ENCODE peak calls at places on chromosomes 13 and 19, in seven cellular contexts. One of them, this sample, is unnamed.
A peak's percentile ranks its signal among the peaks of the same experiment; 100 is the strongest.

GRCh38 chr13:42832341-42833153 is 51.2 kb downstream of the FAM216B start:
- DNase-seq in heart right ventricle: peak; percentile 28
- DNase-seq in psoas muscle: no peak
- DNase-seq in astrocyte of the cerebellum: peak; percentile 91
- DNase-seq in CD8-positive, alpha-beta T cell: no peak
- DNase-seq in foreskin fibroblast: peak; percentile 95
- DNase-seq in GM23338: no peak
- DNase-seq in this sample: peak; percentile 80

GRCh38 chr13:34826432-34826831 is 115.6 kb upstream of the NBEA start:
- DNase-seq in heart right ventricle: no peak
- DNase-seq in psoas muscle: no peak
- DNase-seq in astrocyte of the cerebellum: no peak
- DNase-seq in CD8-positive, alpha-beta T cell: no peak
- DNase-seq in foreskin fibroblast: no peak
- DNase-seq in GM23338: no peak
- DNase-seq in this sample: no peak

GRCh38 chr13:95296326-95296939 is 4.8 kb downstream of the ABCC4 start:
- DNase-seq in heart right ventricle: peak; percentile 38
- DNase-seq in psoas muscle: peak; percentile 42
- DNase-seq in astrocyte of the cerebellum: no peak
- DNase-seq in CD8-positive, alpha-beta T cell: no peak
- DNase-seq in foreskin fibroblast: peak; percentile 44
- DNase-seq in GM23338: peak; percentile 80
- DNase-seq in this sample: no peak

GRCh38 chr13:104327217-104327616 is 1261.0 kb upstream of the SLC10A2 start:
- DNase-seq in heart right ventricle: no peak
- DNase-seq in psoas muscle: no peak
- DNase-seq in astrocyte of the cerebellum: no peak
- DNase-seq in CD8-positive, alpha-beta T cell: no peak
- DNase-seq in foreskin fibroblast: no peak
- DNase-seq in GM23338: no peak
- DNase-seq in this sample: no peak

GRCh38 chr19:55369651-55370304 is 485 bp downstream of the IL11 start:
- DNase-seq in heart right ventricle: no peak
- DNase-seq in psoas muscle: no peak
- DNase-seq in astrocyte of the cerebellum: no peak
- DNase-seq in CD8-positive, alpha-beta T cell: peak; percentile 37
- DNase-seq in foreskin fibroblast: peak; percentile 91
- DNase-seq in GM23338: peak; percentile 94
- DNase-seq in this sample: no peak

GRCh38 chr19:927707-928401 is 2.0 kb downstream of the ARID3A start:
- DNase-seq in heart right ventricle: no peak
- DNase-seq in psoas muscle: no peak
- DNase-seq in astrocyte of the cerebellum: no peak
- DNase-seq in CD8-positive, alpha-beta T cell: no peak
- DNase-seq in foreskin fibroblast: peak; percentile 62
- DNase-seq in GM23338: peak; percentile 54
- DNase-seq in this sample: no peak

GRCh38 chr19:51257471-51257870 is 6.6 kb downstream of the SIGLECL1 start:
- DNase-seq in heart right ventricle: no peak
- DNase-seq in psoas muscle: no peak
- DNase-seq in astrocyte of the cerebellum: no peak
- DNase-seq in CD8-positive, alpha-beta T cell: no peak
- DNase-seq in foreskin fibroblast: no peak
- DNase-seq in GM23338: no peak
- DNase-seq in this sample: no peak

GRCh38 chr19:28208745-28209144 is 1004.2 kb downstream of the UQCRFS1 start:
- DNase-seq in heart right ventricle: no peak
- DNase-seq in psoas muscle: no peak
- DNase-seq in astrocyte of the cerebellum: no peak
- DNase-seq in CD8-positive, alpha-beta T cell: no peak
- DNase-seq in foreskin fibroblast: no peak
- DNase-seq in GM23338: peak; percentile 8
- DNase-seq in this sample: no peak

GRCh38 chr19:50830266-50831025 is 2.9 kb downstream of the KLK15 start:
- DNase-seq in heart right ventricle: no peak
- DNase-seq in psoas muscle: no peak
- DNase-seq in astrocyte of the cerebellum: no peak
- DNase-seq in CD8-positive, alpha-beta T cell: no peak
- DNase-seq in foreskin fibroblast: no peak
- DNase-seq in GM23338: no peak
- DNase-seq in this sample: no peak

GRCh38 chr19:35240322-35240721 is 8.5 kb upstream of the LSR start:
- DNase-seq in heart right ventricle: no peak
- DNase-seq in psoas muscle: no peak
- DNase-seq in astrocyte of the cerebellum: no peak
- DNase-seq in CD8-positive, alpha-beta T cell: peak; percentile 57
- DNase-seq in foreskin fibroblast: no peak
- DNase-seq in GM23338: no peak
- DNase-seq in this sample: no peak

GRCh38 chr13:108383676-108384075 is 114.2 kb downstream of the TNFSF13B start:
- DNase-seq in heart right ventricle: no peak
- DNase-seq in psoas muscle: no peak
- DNase-seq in astrocyte of the cerebellum: no peak
- DNase-seq in CD8-positive, alpha-beta T cell: no peak
- DNase-seq in foreskin fibroblast: no peak
- DNase-seq in GM23338: no peak
- DNase-seq in this sample: no peak

GRCh38 chr19:17266589-17266974 is 661 bp upstream of the BABAM1 start:
- DNase-seq in heart right ventricle: no peak
- DNase-seq in psoas muscle: no peak
- DNase-seq in astrocyte of the cerebellum: no peak
- DNase-seq in CD8-positive, alpha-beta T cell: no peak
- DNase-seq in foreskin fibroblast: no peak
- DNase-seq in GM23338: peak; percentile 38
- DNase-seq in this sample: no peak

GRCh38 chr19:46609511-46610412 is 8.6 kb downstream of the CALM3 start:
- DNase-seq in heart right ventricle: no peak
- DNase-seq in psoas muscle: no peak
- DNase-seq in astrocyte of the cerebellum: no peak
- DNase-seq in CD8-positive, alpha-beta T cell: no peak
- DNase-seq in foreskin fibroblast: no peak
- DNase-seq in GM23338: no peak
- DNase-seq in this sample: no peak

GRCh38 chr13:94390881-94391280 is 88.6 kb downstream of the DCT start:
- DNase-seq in heart right ventricle: no peak
- DNase-seq in psoas muscle: no peak
- DNase-seq in astrocyte of the cerebellum: peak; percentile 26
- DNase-seq in CD8-positive, alpha-beta T cell: no peak
- DNase-seq in foreskin fibroblast: no peak
- DNase-seq in GM23338: no peak
- DNase-seq in this sample: no peak

GRCh38 chr19:2246801-2247361 is 2.2 kb upstream of the AMH start:
- DNase-seq in heart right ventricle: peak; percentile 51
- DNase-seq in psoas muscle: peak; percentile 73
- DNase-seq in astrocyte of the cerebellum: no peak
- DNase-seq in CD8-positive, alpha-beta T cell: no peak
- DNase-seq in foreskin fibroblast: peak; percentile 82
- DNase-seq in GM23338: no peak
- DNase-seq in this sample: no peak

GRCh38 chr19:18470787-18471186 is 32.9 kb upstream of the ISYNA1 start:
- DNase-seq in heart right ventricle: no peak
- DNase-seq in psoas muscle: no peak
- DNase-seq in astrocyte of the cerebellum: no peak
- DNase-seq in CD8-positive, alpha-beta T cell: no peak
- DNase-seq in foreskin fibroblast: no peak
- DNase-seq in GM23338: no peak
- DNase-seq in this sample: no peak

GRCh38 chr19:4695224-4695731 is 25.1 kb upstream of the MYDGF start:
- DNase-seq in heart right ventricle: no peak
- DNase-seq in psoas muscle: peak; percentile 87
- DNase-seq in astrocyte of the cerebellum: no peak
- DNase-seq in CD8-positive, alpha-beta T cell: no peak
- DNase-seq in foreskin fibroblast: no peak
- DNase-seq in GM23338: no peak
- DNase-seq in this sample: no peak

GRCh38 chr19:14440049-14440448 is 6.9 kb downstream of the PKN1 start:
- DNase-seq in heart right ventricle: peak; percentile 72
- DNase-seq in psoas muscle: peak; percentile 71
- DNase-seq in astrocyte of the cerebellum: no peak
- DNase-seq in CD8-positive, alpha-beta T cell: peak; percentile 81
- DNase-seq in foreskin fibroblast: peak; percentile 52
- DNase-seq in GM23338: peak; percentile 35
- DNase-seq in this sample: no peak

GRCh38 chr13:40024962-40025714 is 369.7 kb downstream of the COG6 start:
- DNase-seq in heart right ventricle: no peak
- DNase-seq in psoas muscle: no peak
- DNase-seq in astrocyte of the cerebellum: no peak
- DNase-seq in CD8-positive, alpha-beta T cell: no peak
- DNase-seq in foreskin fibroblast: peak; percentile 6
- DNase-seq in GM23338: no peak
- DNase-seq in this sample: no peak

GRCh38 chr19:1847684-1848398 is 442 bp downstream of the REXO1 start:
- DNase-seq in heart right ventricle: no peak
- DNase-seq in psoas muscle: peak; percentile 40
- DNase-seq in astrocyte of the cerebellum: no peak
- DNase-seq in CD8-positive, alpha-beta T cell: no peak
- DNase-seq in foreskin fibroblast: peak; percentile 71
- DNase-seq in GM23338: peak; percentile 76
- DNase-seq in this sample: no peak

DNA sequence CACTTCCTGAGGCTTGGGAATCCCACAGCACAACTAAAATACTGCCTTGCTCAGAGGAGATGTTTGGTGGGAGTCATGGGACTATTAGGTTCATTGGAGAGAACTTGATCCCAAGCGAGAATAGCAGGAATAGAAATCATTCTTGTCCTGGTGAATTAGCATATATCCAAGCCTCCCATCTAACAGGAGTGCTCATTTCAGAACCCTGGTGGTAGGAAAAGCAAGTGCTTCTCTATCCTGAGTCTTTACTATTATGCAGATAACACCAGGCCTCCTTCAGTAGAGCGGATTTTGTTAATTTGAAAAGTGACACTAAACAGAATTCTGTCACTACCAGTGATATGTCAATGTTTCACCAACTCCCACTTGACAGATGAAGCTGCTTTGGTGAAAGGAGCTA is 199.5 kb downstream of the ATP8A2 start:
- DNase-seq in heart right ventricle: no peak
- DNase-seq in psoas muscle: no peak
- DNase-seq in astrocyte of the cerebellum: no peak
- DNase-seq in CD8-positive, alpha-beta T cell: no peak
- DNase-seq in foreskin fibroblast: no peak
- DNase-seq in GM23338: peak; percentile 42
- DNase-seq in this sample: no peak
- TF ChIP-seq CTCF in heart right ventricle: no peak
- TF ChIP-seq CTCF in psoas muscle: no peak
- TF ChIP-seq CTCF in astrocyte of the cerebellum: peak; percentile 22
- TF ChIP-seq CTCF in CD8-positive, alpha-beta T cell: no peak
- TF ChIP-seq CTCF in foreskin fibroblast: no peak
- TF ChIP-seq CTCF in GM23338: no peak
- TF ChIP-seq CTCF in this sample: no peak

GRCh38 chr13:44648392-44649117 is 72.4 kb upstream of the TSC22D1 start:
- DNase-seq in heart right ventricle: no peak
- DNase-seq in psoas muscle: no peak
- DNase-seq in astrocyte of the cerebellum: no peak
- DNase-seq in CD8-positive, alpha-beta T cell: no peak
- DNase-seq in foreskin fibroblast: peak; percentile 59
- DNase-seq in GM23338: peak; percentile 43
- DNase-seq in this sample: no peak
- H3K4me3 ChIP-seq in heart right ventricle: no peak overlapping the region
- H3K4me3 ChIP-seq in psoas muscle: no peak overlapping the region
- H3K4me3 ChIP-seq in astrocyte of the cerebellum: no peak overlapping the region
- H3K4me3 ChIP-seq in CD8-positive, alpha-beta T cell: no peak overlapping the region
- H3K4me3 ChIP-seq in foreskin fibroblast: no peak overlapping the region
- H3K4me3 ChIP-seq in GM23338: peak overlapping the region; percentile 3
- H3K4me3 ChIP-seq in this sample: no peak overlapping the region

DNA sequence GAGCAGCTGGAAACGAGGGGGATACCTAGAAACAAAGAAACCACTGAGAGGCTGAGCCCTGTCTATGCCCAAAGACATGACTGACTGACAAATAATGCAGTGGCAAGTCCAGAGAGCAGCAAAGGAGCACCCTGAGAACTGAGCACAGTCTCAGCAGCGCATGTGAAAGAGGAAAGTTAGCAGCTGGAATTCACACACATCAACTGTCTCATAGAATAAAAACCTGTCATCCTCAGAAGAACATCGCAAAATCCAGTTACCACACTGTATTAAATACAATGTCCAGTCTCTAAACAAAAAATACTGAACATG is 24.1 kb upstream of the DLEU7 start:
- DNase-seq in heart right ventricle: no peak
- DNase-seq in psoas muscle: no peak
- DNase-seq in astrocyte of the cerebellum: no peak
- DNase-seq in CD8-positive, alpha-beta T cell: no peak
- DNase-seq in foreskin fibroblast: no peak
- DNase-seq in GM23338: no peak
- DNase-seq in this sample: no peak
- TF ChIP-seq CTCF in heart right ventricle: no peak
- TF ChIP-seq CTCF in psoas muscle: no peak
- TF ChIP-seq CTCF in astrocyte of the cerebellum: no peak
- TF ChIP-seq CTCF in CD8-positive, alpha-beta T cell: no peak
- TF ChIP-seq CTCF in foreskin fibroblast: no peak
- TF ChIP-seq CTCF in GM23338: no peak
- TF ChIP-seq CTCF in this sample: no peak

GRCh38 chr19:45099465-45100201 is 6.7 kb downstream of the PPP1R37 start:
- DNase-seq in heart right ventricle: no peak
- DNase-seq in psoas muscle: peak; percentile 36
- DNase-seq in astrocyte of the cerebellum: no peak
- DNase-seq in CD8-positive, alpha-beta T cell: no peak
- DNase-seq in foreskin fibroblast: no peak
- DNase-seq in GM23338: no peak
- DNase-seq in this sample: no peak

GRCh38 chr19:45098521-45099464 is 5.8 kb downstream of the PPP1R37 start:
- DNase-seq in heart right ventricle: peak; percentile 44
- DNase-seq in psoas muscle: peak; percentile 52
- DNase-seq in astrocyte of the cerebellum: peak; percentile 49
- DNase-seq in CD8-positive, alpha-beta T cell: no peak
- DNase-seq in foreskin fibroblast: peak; percentile 45
- DNase-seq in GM23338: no peak
- DNase-seq in this sample: no peak

GRCh38 chr19:45096700-45097099 is 3.7 kb downstream of the PPP1R37 start:
- DNase-seq in heart right ventricle: no peak
- DNase-seq in psoas muscle: no peak
- DNase-seq in astrocyte of the cerebellum: no peak
- DNase-seq in CD8-positive, alpha-beta T cell: no peak
- DNase-seq in foreskin fibroblast: no peak
- DNase-seq in GM23338: no peak
- DNase-seq in this sample: no peak

GRCh38 chr19:45097450-45097775 is 4.4 kb downstream of the PPP1R37 start:
- DNase-seq in heart right ventricle: no peak
- DNase-seq in psoas muscle: no peak
- DNase-seq in astrocyte of the cerebellum: no peak
- DNase-seq in CD8-positive, alpha-beta T cell: no peak
- DNase-seq in foreskin fibroblast: no peak
- DNase-seq in GM23338: no peak
- DNase-seq in this sample: no peak

GRCh38 chr19:45097776-45098520 is 5.0 kb downstream of the PPP1R37 start:
- DNase-seq in heart right ventricle: peak; percentile 50
- DNase-seq in psoas muscle: peak; percentile 81
- DNase-seq in astrocyte of the cerebellum: peak; percentile 82
- DNase-seq in CD8-positive, alpha-beta T cell: no peak
- DNase-seq in foreskin fibroblast: peak; percentile 97
- DNase-seq in GM23338: no peak
- DNase-seq in this sample: peak; percentile 78
- H3K4me3 ChIP-seq in heart right ventricle: no peak overlapping the region
- H3K4me3 ChIP-seq in psoas muscle: peak overlapping the region; percentile 50
- H3K4me3 ChIP-seq in astrocyte of the cerebellum: peak overlapping the region; percentile 17
- H3K4me3 ChIP-seq in CD8-positive, alpha-beta T cell: no peak overlapping the region
- H3K4me3 ChIP-seq in foreskin fibroblast: peak overlapping the region; percentile 15
- H3K4me3 ChIP-seq in GM23338: no peak overlapping the region
- H3K4me3 ChIP-seq in this sample: no peak overlapping the region